ENCODE peak calls at places on chromosomes 5 and 9, in five cellular contexts. K is gastrocnemius medialis, Z is left lung, U is A549, Y is fibroblast of lung. T is an unnamed sample.

GRCh38 chr5:106521701-106522100 is 1149.0 kb downstream of the EFNA5 start:
- DNase-seq in Y (peak; percentile 79), K (no peak), Z (no peak), U (peak; percentile 4), T (peak; percentile 35)

GRCh38 chr5:178790371-178790770 is 59.9 kb upstream of the ZNF354A start:
- DNase-seq in K (no peak), Z (no peak), Y (no peak), U (no peak), T (no peak)

GRCh38 chr9:134624827-134625181 is 16.8 kb upstream of the COL5A1 start:
- DNase-seq in Z (peak; percentile 28), Y (peak; percentile 94), K (peak; percentile 3), U (peak; percentile 72), T (peak; percentile 87)

GRCh38 chr5:125835293-125836172 is 587.7 kb upstream of the GRAMD2B start:
- DNase-seq in Z (no peak), K (peak; percentile 15), Y (peak; percentile 51), U (peak; percentile 5), T (no peak)

GRCh38 chr5:179608131-179608581 is 15.3 kb downstream of the HNRNPH1 start:
- DNase-seq in U (no peak), Y (no peak), K (peak; percentile 43), Z (no peak), T (no peak)

GRCh38 chr9:4066682-4067081 is 233.2 kb downstream of the GLIS3 start:
- DNase-seq in U (no peak), Z (no peak), K (no peak), Y (no peak), T (no peak)

GRCh38 chr9:88746029-88746743 is 211.2 kb downstream of the NXNL2 start:
- DNase-seq in Z (peak; percentile 56), Y (peak; percentile 90), K (peak; percentile 35), U (no peak), T (peak; percentile 42)

GRCh38 chr5:147534172-147534951 is 24.5 kb upstream of the DPYSL3 start:
- DNase-seq in Z (no peak), U (no peak), Y (peak; percentile 83), K (no peak), T (no peak)

GRCh38 chr5:16108418-16108817 is 71.2 kb downstream of the MARCHF11 start:
- DNase-seq in Y (no peak), U (no peak), K (no peak), Z (no peak), T (no peak)
- H3K9me3 ChIP-seq in Y (no peaks in the 10 kb centered on the region), U (no peaks in the 10 kb centered on the region), K (no peaks in the 10 kb centered on the region), Z (no peaks in the 10 kb centered on the region), T (no peaks in the 10 kb centered on the region)

GRCh38 chr5:73641811-73642210 is 15.8 kb downstream of the ARHGEF28 start:
- DNase-seq in U (no peak), Y (no peak), Z (no peak), K (no peak), T (no peak)
- H3K27ac ChIP-seq in U (peak overlapping the region; percentile 19), Y (no peak overlapping the region), Z (no peak overlapping the region), K (no peak overlapping the region), T (peak overlapping the region; percentile 91)

GRCh38 chr9:114902773-114903589 is 27.4 kb downstream of the TNFSF8 start:
- DNase-seq in Z (no peak), U (no peak), Y (peak; percentile 25), K (no peak), T (no peak)
- H3K4me1 ChIP-seq in Z (peaks cover 11% of the 10 kb centered on the region), U (peaks cover 37% of the 10 kb centered on the region), Y (peaks cover 16% of the 10 kb centered on the region), K (no peaks in the 10 kb centered on the region), T (peaks cover 37% of the 10 kb centered on the region)

GRCh38 chr5:10348258-10348657 is 5.2 kb upstream of the MARCHF6 start:
- DNase-seq in Y (no peak), Z (no peak), U (no peak), K (no peak), T (no peak)
- H3K9me3 ChIP-seq in Y (no peaks in the 10 kb centered on the region), Z (no peaks in the 10 kb centered on the region), U (no peaks in the 10 kb centered on the region), K (no peaks in the 10 kb centered on the region), T (no peaks in the 10 kb centered on the region)

GRCh38 chr5:39424751-39425524 is at the start of gene DAB2:
- DNase-seq in Z (peak; percentile 92), U (peak; percentile 87), K (peak; percentile 76), Y (peak; percentile 97), T (peak; percentile 98)

GRCh38 chr5:39427225-39427624 is 2.4 kb upstream of the DAB2 start:
- DNase-seq in Y (peak; percentile 68), K (no peak), U (no peak), Z (no peak), T (peak; percentile 58)

GRCh38 chr5:39428639-39429038 is 3.9 kb upstream of the DAB2 start:
- DNase-seq in Y (peak; percentile 46), U (no peak), Z (no peak), K (no peak), T (no peak)

GRCh38 chr5:39427633-39428032 is 2.9 kb upstream of the DAB2 start:
- DNase-seq in Y (no peak), Z (no peak), K (no peak), U (no peak), T (no peak)

GRCh38 chr5:39426136-39426535 is 1.4 kb upstream of the DAB2 start:
- DNase-seq in U (no peak), Y (no peak), K (no peak), Z (no peak), T (peak; percentile 48)
- H3K27ac ChIP-seq in U (no peak overlapping the region), Y (peak overlapping the region; percentile 91), K (peak overlapping the region; percentile 82), Z (peak overlapping the region; percentile 90), T (peak overlapping the region; percentile 90)

DNA sequence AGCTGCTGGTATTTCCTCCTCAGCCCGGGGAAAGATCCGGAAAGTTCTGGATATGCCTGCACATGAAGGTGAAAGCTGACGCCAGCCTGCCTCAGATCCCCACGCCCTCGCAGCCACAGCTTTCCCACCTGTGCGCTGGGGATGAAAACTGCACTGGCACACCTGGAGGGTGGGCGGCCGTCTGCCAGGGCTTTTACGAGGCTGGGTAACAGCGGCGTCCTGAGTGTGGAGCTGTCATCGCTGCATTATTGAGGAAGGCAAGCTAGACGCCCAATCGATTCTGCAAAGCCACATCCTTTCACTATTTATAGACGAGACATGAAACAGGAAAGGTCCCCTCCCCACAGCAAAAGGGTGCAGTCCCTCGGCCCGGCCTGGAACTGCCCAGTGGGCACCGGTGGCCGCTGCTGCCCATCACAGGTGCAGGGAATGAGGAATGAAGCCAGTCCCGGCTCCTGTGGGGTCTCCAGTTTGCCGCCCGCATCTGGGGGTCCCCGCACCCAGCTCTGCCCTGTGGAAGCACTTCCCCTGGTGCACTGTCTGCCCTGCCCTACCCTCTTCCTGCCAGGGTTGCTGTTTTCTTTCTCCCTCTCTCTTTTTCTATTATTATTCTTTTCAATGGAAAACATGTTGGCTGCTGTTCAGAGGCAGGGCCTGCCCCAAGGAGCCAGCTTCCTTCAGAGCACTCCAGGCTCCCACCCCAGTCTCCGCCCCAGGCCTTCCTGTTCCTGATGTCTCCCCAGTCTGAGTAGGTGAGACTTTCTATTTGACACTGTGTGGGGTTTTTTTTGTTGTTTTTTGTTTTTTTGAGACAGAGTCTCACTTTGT is 7.0 kb downstream of the NOTCH1 start:
- DNase-seq in Y (no peak), U (no peak), K (no peak), Z (no peak), T (no peak)
- H3K4me1 ChIP-seq in Y (peaks cover 5% of the 10 kb centered on the region), U (peaks cover 16% of the 10 kb centered on the region), K (peaks cover 26% of the 10 kb centered on the region), Z (peaks cover 33% of the 10 kb centered on the region), T (no peaks in the 10 kb centered on the region)

DNA sequence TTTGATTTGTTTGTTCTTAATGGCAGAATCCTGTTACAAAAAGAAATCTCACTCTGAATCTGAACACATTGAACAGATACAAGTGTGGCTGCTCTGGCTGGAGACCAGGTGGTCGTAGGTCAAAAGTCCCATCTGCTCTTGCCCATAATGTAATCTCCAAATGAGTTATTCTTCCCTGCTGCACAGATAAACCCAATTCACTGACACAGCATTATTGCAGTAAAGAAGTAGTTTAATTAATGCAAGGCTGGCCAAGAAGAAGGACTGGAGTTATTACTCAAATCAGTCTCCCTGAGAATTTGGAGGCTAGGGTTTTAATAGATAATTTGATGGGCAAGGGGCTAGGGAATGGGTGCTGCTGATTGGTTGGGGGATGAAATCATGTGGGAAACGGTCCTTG is 52.6 kb downstream of the PUM3 start:
- DNase-seq in Y (no peak), U (no peak), Z (no peak), K (no peak), T (no peak)
- H3K9me3 ChIP-seq in Y (no peaks in the 10 kb centered on the region), U (peaks cover 31% of the 10 kb centered on the region), Z (no peaks in the 10 kb centered on the region), K (no peaks in the 10 kb centered on the region), T (no peaks in the 10 kb centered on the region)

DNA sequence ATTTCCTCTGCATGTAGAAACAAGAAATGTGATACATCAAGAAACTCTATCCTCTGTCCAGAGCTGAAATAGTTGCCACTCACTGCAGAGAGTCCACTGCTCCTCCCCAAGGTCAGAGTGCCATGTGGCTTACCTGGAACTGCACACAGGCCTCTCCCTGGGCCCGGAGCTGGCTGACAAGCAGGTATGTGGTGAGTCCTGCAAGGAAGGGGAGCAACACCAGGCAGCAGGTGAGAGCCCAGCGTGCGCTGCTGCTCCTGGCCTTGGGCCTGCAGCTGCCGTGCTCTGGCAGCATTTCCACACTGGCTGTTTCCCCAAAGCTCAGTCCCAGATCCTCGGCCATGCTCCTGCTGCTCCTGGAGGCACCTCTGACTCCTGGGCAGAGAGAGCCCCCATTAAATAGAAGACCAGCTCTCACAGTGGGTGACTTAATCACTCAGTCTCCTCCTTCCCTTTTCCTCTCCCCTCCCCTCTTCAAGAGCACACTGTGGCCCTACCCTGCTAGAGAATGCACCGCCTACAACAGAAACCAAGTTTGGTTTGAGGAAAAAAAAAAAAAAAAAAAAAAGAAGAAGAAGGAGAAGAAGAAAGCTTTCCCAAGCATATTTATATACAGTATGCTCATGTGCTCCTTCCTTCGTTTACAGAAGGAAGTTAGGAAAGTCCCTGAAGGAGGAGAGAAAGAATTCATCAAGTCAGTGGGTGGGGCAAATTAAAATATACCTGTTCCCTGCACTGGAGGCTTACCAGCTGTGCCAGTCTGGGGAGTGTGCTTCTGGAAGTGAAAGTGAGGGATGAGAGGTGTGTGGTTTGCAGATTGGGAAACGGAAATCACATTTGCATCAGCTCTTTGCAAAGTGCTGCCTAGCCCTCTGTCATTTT is at the start of gene TNFSF15:
- DNase-seq in U (no peak), Z (peak; percentile 58), Y (peak; percentile 56), K (peak; percentile 14), T (no peak)
- H3K27ac ChIP-seq in U (peak within 1 kb of the TSS; percentile 66), Z (peak within 1 kb of the TSS; percentile 82), Y (no peak within 1 kb of the TSS), K (peak within 1 kb of the TSS; percentile 22), T (no peak within 1 kb of the TSS)

T was measured in SJSA1.